ENCODE peak calls at places on chromosomes 3 and 15, in four cellular contexts. One of them, this sample, is unnamed.
A peak's percentile ranks its signal among the peaks of the same experiment; 100 is the strongest.

GRCh38 chr3:185930393-185931107 is 7.3 kb downstream of the TRA2B start:
- DNase-seq in Peyer's patch: no peak
- DNase-seq in esophagus squamous epithelium: no peak
- DNase-seq in endothelial cell of umbilical vein: peak; percentile 27
- DNase-seq in this sample: no peak

GRCh38 chr3:49721165-49721860 is 1.8 kb upstream of the AMIGO3 start:
- DNase-seq in Peyer's patch: no peak
- DNase-seq in esophagus squamous epithelium: no peak
- DNase-seq in endothelial cell of umbilical vein: no peak
- DNase-seq in this sample: no peak

GRCh38 chr3:47877288-47877687 is 74.3 kb downstream of the DHX30 start:
- DNase-seq in Peyer's patch: no peak
- DNase-seq in esophagus squamous epithelium: no peak
- DNase-seq in endothelial cell of umbilical vein: peak; percentile 46
- DNase-seq in this sample: no peak

GRCh38 chr3:141875893-141876380 is 506 bp upstream of the ATP1B3 start:
- DNase-seq in Peyer's patch: peak; percentile 83
- DNase-seq in esophagus squamous epithelium: no peak
- DNase-seq in endothelial cell of umbilical vein: peak; percentile 70
- DNase-seq in this sample: no peak

GRCh38 chr3:183108002-183108449 is 8.7 kb upstream of the MCCC1 start:
- DNase-seq in Peyer's patch: no peak
- DNase-seq in esophagus squamous epithelium: no peak
- DNase-seq in endothelial cell of umbilical vein: peak; percentile 41
- DNase-seq in this sample: no peak

GRCh38 chr15:93164409-93164808 is 75.4 kb upstream of the RGMA start:
- DNase-seq in Peyer's patch: no peak
- DNase-seq in esophagus squamous epithelium: no peak
- DNase-seq in endothelial cell of umbilical vein: no peak
- DNase-seq in this sample: no peak

GRCh38 chr3:136751259-136752045 is 726 bp downstream of the STAG1 start:
- DNase-seq in Peyer's patch: peak; percentile 84
- DNase-seq in esophagus squamous epithelium: peak; percentile 54
- DNase-seq in endothelial cell of umbilical vein: peak; percentile 84
- DNase-seq in this sample: peak; percentile 73

GRCh38 chr3:30511524-30512278 is 94.7 kb upstream of the TGFBR2 start:
- DNase-seq in Peyer's patch: no peak
- DNase-seq in esophagus squamous epithelium: no peak
- DNase-seq in endothelial cell of umbilical vein: peak; percentile 64
- DNase-seq in this sample: peak; percentile 48

GRCh38 chr15:60477991-60478632 is 830 bp downstream of the ICE2 start:
- DNase-seq in Peyer's patch: no peak
- DNase-seq in esophagus squamous epithelium: no peak
- DNase-seq in endothelial cell of umbilical vein: peak; percentile 89
- DNase-seq in this sample: no peak

GRCh38 chr3:136197159-136197715 is 1.1 kb upstream of the MSL2 start:
- DNase-seq in Peyer's patch: no peak
- DNase-seq in esophagus squamous epithelium: no peak
- DNase-seq in endothelial cell of umbilical vein: no peak
- DNase-seq in this sample: no peak

GRCh38 chr3:172176385-172176784 is 137.0 kb downstream of the FNDC3B start:
- DNase-seq in Peyer's patch: no peak
- DNase-seq in esophagus squamous epithelium: no peak
- DNase-seq in endothelial cell of umbilical vein: no peak
- DNase-seq in this sample: no peak

GRCh38 chr3:64501298-64501906 is 186.4 kb downstream of the ADAMTS9 start:
- DNase-seq in Peyer's patch: no peak
- DNase-seq in esophagus squamous epithelium: no peak
- DNase-seq in endothelial cell of umbilical vein: no peak
- DNase-seq in this sample: no peak

GRCh38 chr3:130960139-130960779 is 66.4 kb downstream of the ASTE1 start:
- DNase-seq in Peyer's patch: no peak
- DNase-seq in esophagus squamous epithelium: no peak
- DNase-seq in endothelial cell of umbilical vein: no peak
- DNase-seq in this sample: no peak

GRCh38 chr3:130688677-130689076 is 58.0 kb downstream of the PIK3R4 start:
- DNase-seq in Peyer's patch: no peak
- DNase-seq in esophagus squamous epithelium: no peak
- DNase-seq in endothelial cell of umbilical vein: no peak
- DNase-seq in this sample: no peak

GRCh38 chr15:65611888-65612615 is 1.1 kb upstream of the INTS14 start:
- DNase-seq in Peyer's patch: no peak
- DNase-seq in esophagus squamous epithelium: no peak
- DNase-seq in endothelial cell of umbilical vein: peak; percentile 5
- DNase-seq in this sample: no peak

GRCh38 chr3:196193037-196193737 is 18.0 kb downstream of the ZDHHC19 start:
- DNase-seq in Peyer's patch: no peak
- DNase-seq in esophagus squamous epithelium: no peak
- DNase-seq in endothelial cell of umbilical vein: no peak
- DNase-seq in this sample: no peak

GRCh38 chr3:196193738-196194541 is 17.3 kb downstream of the ZDHHC19 start:
- DNase-seq in Peyer's patch: peak; percentile 83
- DNase-seq in esophagus squamous epithelium: no peak
- DNase-seq in endothelial cell of umbilical vein: no peak
- DNase-seq in this sample: no peak

GRCh38 chr3:196189608-196190347 is 21.4 kb downstream of the ZDHHC19 start:
- DNase-seq in Peyer's patch: no peak
- DNase-seq in esophagus squamous epithelium: no peak
- DNase-seq in endothelial cell of umbilical vein: no peak
- DNase-seq in this sample: no peak

GRCh38 chr3:196194542-196194915 is 16.7 kb downstream of the ZDHHC19 start:
- DNase-seq in Peyer's patch: no peak
- DNase-seq in esophagus squamous epithelium: no peak
- DNase-seq in endothelial cell of umbilical vein: no peak
- DNase-seq in this sample: no peak

DNA sequence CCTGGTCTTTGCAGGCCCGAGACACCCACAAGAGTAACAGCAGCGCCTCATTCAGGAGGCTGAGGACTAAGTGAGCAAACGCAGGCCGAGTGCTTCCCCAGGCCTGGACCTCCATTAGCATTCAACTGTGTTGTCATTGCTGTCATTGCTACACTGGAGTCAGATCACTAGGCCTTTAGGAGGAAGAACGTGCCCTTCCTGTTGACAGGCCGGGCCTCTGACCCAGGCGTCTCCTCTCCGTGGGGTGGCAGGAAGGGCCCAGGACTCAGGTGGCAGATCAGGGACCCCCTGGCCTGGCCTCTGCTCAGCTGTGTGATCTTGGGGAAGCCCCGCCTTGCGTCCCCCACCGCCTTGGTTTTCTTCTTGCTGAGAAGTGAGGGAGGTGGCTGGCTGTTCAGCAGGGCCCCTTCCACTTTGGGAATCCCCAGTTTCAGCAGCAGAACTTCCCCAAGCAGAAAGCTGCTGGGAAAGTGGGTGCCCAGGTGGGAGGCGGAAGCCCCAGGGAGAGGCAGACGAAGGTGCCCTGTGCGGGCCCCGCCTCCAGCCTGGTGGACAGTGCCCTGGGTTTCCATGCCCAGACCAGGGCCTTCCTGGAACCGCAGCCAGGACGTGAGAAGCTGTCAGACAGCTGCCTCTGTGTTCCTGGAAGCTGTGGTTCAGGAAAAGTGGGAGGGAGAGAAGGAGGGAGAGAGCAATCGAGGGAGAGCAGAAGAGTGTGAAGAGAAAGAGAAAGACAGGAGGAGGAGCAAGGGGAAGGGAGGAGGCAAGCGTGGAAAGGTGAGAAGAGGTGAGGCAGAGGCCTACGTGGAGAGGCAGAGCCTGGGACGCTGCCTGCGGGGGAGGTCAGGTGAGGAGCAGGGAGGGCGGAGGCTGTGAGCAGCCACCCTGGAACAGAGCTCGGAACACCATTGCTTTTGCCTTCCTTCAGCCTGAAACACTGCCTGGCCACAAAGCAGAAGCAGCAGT is 18.9 kb downstream of the ZDHHC19 start:
- DNase-seq in Peyer's patch: peak; percentile 77
- DNase-seq in esophagus squamous epithelium: no peak
- DNase-seq in endothelial cell of umbilical vein: no peak
- DNase-seq in this sample: no peak
- TF ChIP-seq POLR2A in Peyer's patch: no peak
- TF ChIP-seq POLR2A in esophagus squamous epithelium: no peak
- TF ChIP-seq POLR2A in endothelial cell of umbilical vein: no peak
- TF ChIP-seq POLR2A in this sample: no peak

DNA sequence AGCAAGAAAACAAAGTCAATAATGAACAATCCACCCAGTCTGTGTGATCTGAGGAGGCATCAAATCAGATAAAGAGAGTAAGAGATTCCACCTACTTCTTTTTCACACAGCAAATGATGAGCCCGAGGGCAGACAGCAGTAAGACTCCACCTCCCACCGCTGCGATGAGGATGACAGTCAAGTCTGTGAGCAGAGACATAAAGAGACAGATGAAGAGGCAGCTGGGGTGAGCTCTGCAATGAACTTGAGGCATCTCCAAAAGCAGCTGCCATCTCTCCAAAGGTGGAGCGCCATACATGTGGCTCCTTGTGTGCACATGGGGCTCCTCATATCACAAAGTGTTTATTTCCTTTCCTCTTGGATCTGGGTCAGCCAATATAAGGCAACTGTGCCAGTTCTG is 57.2 kb downstream of the CDCP1 start:
- DNase-seq in Peyer's patch: no peak
- DNase-seq in esophagus squamous epithelium: no peak
- DNase-seq in endothelial cell of umbilical vein: no peak
- DNase-seq in this sample: no peak
- H3K27ac ChIP-seq in Peyer's patch: no peak overlapping the region
- H3K27ac ChIP-seq in esophagus squamous epithelium: peak overlapping the region; percentile 77
- H3K27ac ChIP-seq in endothelial cell of umbilical vein: no peak overlapping the region
- H3K27ac ChIP-seq in this sample: peak overlapping the region; percentile 89

GRCh38 chr3:128490650-128491070 is 2.3 kb downstream of the GATA2 start:
- DNase-seq in Peyer's patch: no peak
- DNase-seq in esophagus squamous epithelium: no peak
- DNase-seq in endothelial cell of umbilical vein: peak; percentile 58
- DNase-seq in this sample: no peak
- TF ChIP-seq POLR2A in Peyer's patch: no peak
- TF ChIP-seq POLR2A in esophagus squamous epithelium: no peak
- TF ChIP-seq POLR2A in endothelial cell of umbilical vein: no peak
- TF ChIP-seq POLR2A in this sample: no peak

DNA sequence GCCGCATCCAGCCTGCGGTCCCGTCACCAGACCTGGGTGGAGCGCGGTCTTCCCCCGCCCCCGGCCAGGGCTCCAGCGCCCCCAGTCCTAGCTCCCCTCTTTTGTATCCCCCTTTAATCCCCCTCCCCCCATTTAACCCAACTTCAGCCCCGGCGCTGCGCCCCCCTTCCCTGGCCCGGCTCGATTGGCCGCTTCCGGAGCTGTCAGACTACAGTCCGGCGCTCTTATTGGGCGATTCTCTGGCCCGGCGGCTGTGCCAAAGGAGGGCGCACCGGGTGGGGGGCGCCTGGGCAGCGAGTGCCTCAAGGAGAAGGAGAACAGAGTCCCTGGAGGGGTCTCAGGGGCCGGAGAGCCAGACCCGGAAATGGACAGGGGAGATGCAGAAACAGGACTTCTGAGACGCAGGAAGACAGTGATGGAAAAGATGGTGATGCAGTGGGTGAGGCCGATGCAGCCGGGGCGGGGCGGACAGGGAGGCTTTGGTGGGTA is 1.1 kb upstream of the ADCY5 start:
- DNase-seq in Peyer's patch: no peak
- DNase-seq in esophagus squamous epithelium: no peak
- DNase-seq in endothelial cell of umbilical vein: no peak
- DNase-seq in this sample: peak; percentile 52
- H3K27ac ChIP-seq in Peyer's patch: peak overlapping the region; percentile 40
- H3K27ac ChIP-seq in esophagus squamous epithelium: peak overlapping the region; percentile 72
- H3K27ac ChIP-seq in endothelial cell of umbilical vein: no peak overlapping the region
- H3K27ac ChIP-seq in this sample: peak overlapping the region; percentile 86

GRCh38 chr3:106337116-106337515 is 468.3 kb upstream of the CBLB start:
- DNase-seq in Peyer's patch: no peak
- DNase-seq in esophagus squamous epithelium: no peak
- DNase-seq in endothelial cell of umbilical vein: no peak
- DNase-seq in this sample: no peak

GRCh38 chr3:106339551-106339950 is 470.7 kb upstream of the CBLB start:
- DNase-seq in Peyer's patch: no peak
- DNase-seq in esophagus squamous epithelium: no peak
- DNase-seq in endothelial cell of umbilical vein: no peak
- DNase-seq in this sample: no peak

GRCh38 chr3:106336619-106337018 is 467.8 kb upstream of the CBLB start:
- DNase-seq in Peyer's patch: no peak
- DNase-seq in esophagus squamous epithelium: no peak
- DNase-seq in endothelial cell of umbilical vein: no peak
- DNase-seq in this sample: no peak

GRCh38 chr3:106341090-106341489 is 472.3 kb upstream of the CBLB start:
- DNase-seq in Peyer's patch: no peak
- DNase-seq in esophagus squamous epithelium: no peak
- DNase-seq in endothelial cell of umbilical vein: no peak
- DNase-seq in this sample: no peak

DNA sequence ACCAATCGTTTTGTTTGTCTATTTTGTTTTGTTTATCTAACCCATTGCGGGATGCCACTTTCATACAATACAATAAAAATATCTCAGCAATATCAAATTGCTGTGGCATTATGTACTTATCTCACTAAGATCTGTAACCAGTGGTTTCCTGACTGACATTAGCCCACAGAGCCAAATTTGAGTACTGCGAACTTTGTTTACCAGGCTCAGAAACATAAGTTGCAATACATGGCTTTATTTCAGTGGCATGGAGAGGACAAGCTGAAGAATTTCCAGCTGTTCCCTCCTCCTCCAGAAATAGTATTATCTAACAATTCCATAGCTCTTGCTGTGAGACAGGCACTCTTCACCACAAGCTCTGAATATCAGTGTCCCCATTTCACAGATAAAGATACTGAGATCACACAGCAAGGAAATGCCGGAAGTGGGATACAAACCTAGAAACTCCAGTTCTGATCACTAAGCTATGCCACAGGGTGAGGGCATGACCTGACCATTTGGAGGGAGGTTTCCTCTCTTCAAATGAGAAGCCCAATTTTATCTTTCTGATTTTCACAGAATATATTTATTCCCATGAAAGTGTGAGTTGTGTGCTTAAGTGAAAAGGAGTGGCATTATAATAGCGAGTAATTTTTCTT is 469.9 kb upstream of the CBLB start:
- DNase-seq in Peyer's patch: no peak
- DNase-seq in esophagus squamous epithelium: no peak
- DNase-seq in endothelial cell of umbilical vein: no peak
- DNase-seq in this sample: no peak
- TF ChIP-seq POLR2A in Peyer's patch: no peak
- TF ChIP-seq POLR2A in esophagus squamous epithelium: no peak
- TF ChIP-seq POLR2A in endothelial cell of umbilical vein: no peak
- TF ChIP-seq POLR2A in this sample: no peak

GRCh38 chr15:49093252-49094105 is 47.2 kb upstream of the SECISBP2L start:
- DNase-seq in Peyer's patch: no peak
- DNase-seq in esophagus squamous epithelium: no peak
- DNase-seq in endothelial cell of umbilical vein: no peak
- DNase-seq in this sample: no peak
- H3K27ac ChIP-seq in Peyer's patch: no peak overlapping the region
- H3K27ac ChIP-seq in esophagus squamous epithelium: no peak overlapping the region
- H3K27ac ChIP-seq in endothelial cell of umbilical vein: no peak overlapping the region
- H3K27ac ChIP-seq in this sample: no peak overlapping the region